ENCODE peak calls at places on chromosomes 11 and 22, in ten cellular contexts. O is A549; I is neuronal stem cell; R is aorta; M is left ventricle myocardium inferior; T is sigmoid colon; S is adipocyte; Q is CD8-positive, alpha-beta T cell; W is HAP-1; Y is body of pancreas. P is an unnamed sample.

GRCh38 chr11:46686886-46687810 is 13.3 kb downstream of the ARHGAP1 start:
- DNase-seq in Q (no peak), R (no peak), M (no peak), S (no peak), O (no peak), T (no peak), Y (no peak), W (no peak), I (no peak), P (no peak)

GRCh38 chr22:29765905-29766631 is 739 bp downstream of the ZMAT5 start:
- DNase-seq in T (no peak), W (no peak), M (no peak), R (no peak), S (peak; percentile 34), O (no peak), Y (no peak), Q (no peak), I (peak; percentile 15), P (peak; percentile 1)

GRCh38 chr22:22573047-22573889 is 14.2 kb upstream of the PRAME start:
- DNase-seq in I (no peak), Y (no peak), S (no peak), O (no peak), W (no peak), Q (no peak), M (no peak), T (no peak), R (no peak), P (no peak)

GRCh38 chr22:19044381-19044780 is 77.8 kb downstream of the DGCR2 start:
- DNase-seq in Q (no peak), Y (no peak), R (peak; percentile 27), S (no peak), W (no peak), O (no peak), I (no peak), T (peak; percentile 48), M (no peak), P (no peak)

GRCh38 chr11:44275241-44275640 is 34.7 kb downstream of the ALX4 start:
- DNase-seq in I (no peak), R (no peak), M (no peak), Y (no peak), Q (no peak), W (no peak), T (peak; percentile 43), S (no peak), O (no peak), P (no peak)

GRCh38 chr11:133825156-133825555 is 20.2 kb downstream of the SPATA19 start:
- DNase-seq in I (no peak), W (no peak), T (no peak), M (no peak), S (no peak), Y (no peak), Q (no peak), R (no peak), O (no peak), P (no peak)

GRCh38 chr11:6576471-6577373 is 26.7 kb downstream of the RRP8 start:
- DNase-seq in O (no peak), Q (no peak), T (peak; percentile 83), R (peak; percentile 55), Y (no peak), I (no peak), W (no peak), M (no peak), S (peak; percentile 65), P (no peak)

GRCh38 chr11:64319421-64319761 is 1.5 kb downstream of the PRDX5 start:
- DNase-seq in T (peak; percentile 68), W (no peak), Y (no peak), R (no peak), S (peak; percentile 41), O (no peak), I (no peak), M (no peak), Q (no peak), P (no peak)

GRCh38 chr11:117185739-117186430 is 7.3 kb downstream of the SIDT2 start:
- DNase-seq in Q (no peak), I (no peak), O (no peak), R (no peak), W (no peak), S (no peak), T (peak; percentile 37), M (peak; percentile 5), Y (peak; percentile 27), P (no peak)

GRCh38 chr11:20355221-20356219 is 8.0 kb upstream of the HTATIP2 start:
- DNase-seq in M (no peak), Y (peak; percentile 28), W (peak; percentile 60), R (no peak), S (peak; percentile 36), I (no peak), O (peak; percentile 63), T (no peak), Q (no peak), P (peak; percentile 19)

GRCh38 chr11:44776840-44777536 is 50.2 kb downstream of the TSPAN18 start:
- DNase-seq in T (peak; percentile 67), Y (no peak), R (no peak), I (no peak), O (no peak), W (no peak), S (no peak), Q (no peak), M (no peak), P (no peak)

GRCh38 chr11:62461740-62462522 is 43.1 kb downstream of the SCGB1A1 start:
- DNase-seq in Q (no peak), T (no peak), M (no peak), O (peak; percentile 38), W (no peak), Y (no peak), I (no peak), R (no peak), S (peak; percentile 15), P (no peak)

GRCh38 chr11:57358543-57358961 is 20.4 kb downstream of the P2RX3 start:
- DNase-seq in S (no peak), M (no peak), Y (no peak), I (no peak), O (peak; percentile 84), R (peak; percentile 38), W (no peak), T (no peak), Q (no peak), P (no peak)

GRCh38 chr11:65468874-65469333 is 29.9 kb upstream of the MALAT1 start:
- DNase-seq in I (no peak), M (peak; percentile 54), S (peak; percentile 25), O (peak; percentile 83), R (no peak), W (peak; percentile 75), T (peak; percentile 78), Y (peak; percentile 94), Q (no peak), P (peak; percentile 49)

GRCh38 chr22:45502215-45503070 is at the start of gene FBLN1:
- DNase-seq in O (peak; percentile 42), W (peak; percentile 85), T (no peak), R (peak; percentile 87), I (peak; percentile 85), Y (no peak), Q (no peak), M (peak; percentile 65), S (peak; percentile 86), P (no peak)

GRCh38 chr22:49803667-49804375 is 23.9 kb downstream of the BRD1 start:
- DNase-seq in W (no peak), Q (no peak), O (no peak), R (no peak), T (no peak), I (no peak), Y (no peak), M (no peak), S (no peak), P (no peak)
- H3K4me1 ChIP-seq in W (no peaks in the 10 kb centered on the region), Q (peaks cover 53% of the 10 kb centered on the region), O (no peaks in the 10 kb centered on the region), R (no peaks in the 10 kb centered on the region), T (peaks cover 38% of the 10 kb centered on the region), I (no peaks in the 10 kb centered on the region), Y (peaks cover 13% of the 10 kb centered on the region), M (peaks cover 83% of the 10 kb centered on the region), S (no peaks in the 10 kb centered on the region), P (peaks cover 59% of the 10 kb centered on the region)

DNA sequence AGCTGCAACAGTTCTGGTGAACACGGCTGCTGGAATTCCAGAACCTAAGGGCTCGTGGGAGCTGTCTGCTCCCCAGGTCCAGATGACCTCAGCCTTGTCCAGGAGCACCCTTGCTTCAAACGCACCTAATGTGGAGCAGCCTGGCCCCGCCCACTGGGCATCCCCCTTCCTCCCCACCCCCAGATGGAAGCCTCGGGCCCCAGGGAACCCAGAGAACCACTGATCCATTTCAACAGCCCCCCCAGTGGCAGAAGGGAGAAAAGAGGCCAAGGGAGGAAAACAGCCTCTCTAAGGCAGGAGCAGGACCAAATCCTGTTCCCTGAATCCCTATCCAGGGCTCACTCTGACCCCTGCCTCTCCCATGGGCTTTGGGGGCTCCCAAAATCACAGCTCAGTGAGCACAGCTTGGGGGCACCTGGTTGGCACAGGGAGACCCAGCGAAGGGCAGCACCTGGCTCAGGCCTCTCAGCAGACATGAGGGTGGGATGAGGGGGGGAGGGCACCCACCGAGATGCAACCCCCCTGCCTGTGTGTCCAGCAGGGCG is 1.2 kb downstream of the CYTH4 start:
- DNase-seq in W (no peak), I (no peak), Q (no peak), M (no peak), T (no peak), S (no peak), R (no peak), O (no peak), Y (no peak), P (no peak)
- H3K4me1 ChIP-seq in W (no peaks in the 10 kb centered on the region), I (peaks cover 6% of the 10 kb centered on the region), Q (peaks cover 53% of the 10 kb centered on the region), M (peaks cover 11% of the 10 kb centered on the region), T (no peaks in the 10 kb centered on the region), S (no peaks in the 10 kb centered on the region), R (no peaks in the 10 kb centered on the region), O (no peaks in the 10 kb centered on the region), Y (no peaks in the 10 kb centered on the region), P (peaks cover 54% of the 10 kb centered on the region)

GRCh38 chr11:121414141-121414918 is 37.8 kb upstream of the SORL1 start:
- DNase-seq in M (no peak), I (no peak), W (no peak), Q (no peak), O (no peak), R (no peak), T (no peak), S (no peak), Y (no peak), P (no peak)
- H3K4me1 ChIP-seq in M (peaks cover 40% of the 10 kb centered on the region), I (no peaks in the 10 kb centered on the region), W (no peaks in the 10 kb centered on the region), Q (peaks cover 31% of the 10 kb centered on the region), O (no peaks in the 10 kb centered on the region), R (no peaks in the 10 kb centered on the region), T (peaks cover 16% of the 10 kb centered on the region), S (peaks cover 19% of the 10 kb centered on the region), Y (peaks cover 9% of the 10 kb centered on the region), P (peaks cover 44% of the 10 kb centered on the region)

GRCh38 chr11:92765965-92766371 is 203.5 kb upstream of the MTNR1B start:
- DNase-seq in T (no peak), O (no peak), I (peak; percentile 12), Y (peak; percentile 6), S (no peak), Q (no peak), M (peak; percentile 15), W (no peak), R (no peak), P (no peak)

GRCh38 chr11:92764128-92764527 is 205.3 kb upstream of the MTNR1B start:
- DNase-seq in R (no peak), I (no peak), T (no peak), S (no peak), O (no peak), Q (no peak), W (no peak), M (no peak), Y (no peak), P (no peak)

GRCh38 chr11:92762175-92762574 is 207.3 kb upstream of the MTNR1B start:
- DNase-seq in Q (no peak), W (no peak), O (no peak), I (no peak), R (no peak), Y (no peak), S (no peak), T (no peak), M (no peak), P (no peak)

GRCh38 chr11:92767416-92767815 is 202.0 kb upstream of the MTNR1B start:
- DNase-seq in M (no peak), O (no peak), I (no peak), S (no peak), Q (no peak), R (no peak), W (no peak), T (no peak), Y (no peak), P (no peak)

GRCh38 chr11:92765418-92765817 is 204.0 kb upstream of the MTNR1B start:
- DNase-seq in Q (no peak), W (no peak), O (no peak), T (no peak), M (no peak), S (no peak), R (no peak), Y (no peak), I (no peak), P (no peak)
- H3K4me1 ChIP-seq in Q (no peaks in the 10 kb centered on the region), W (no peaks in the 10 kb centered on the region), O (no peaks in the 10 kb centered on the region), T (no peaks in the 10 kb centered on the region), M (peaks cover 27% of the 10 kb centered on the region), S (peaks cover 24% of the 10 kb centered on the region), R (peaks cover 2% of the 10 kb centered on the region), Y (no peaks in the 10 kb centered on the region), I (peaks cover 5% of the 10 kb centered on the region), P (no peaks in the 10 kb centered on the region)